ENCODE peak calls at places on chromosomes 2 and 18, in eight cellular contexts. One of them, this sample, is unnamed.

GRCh38 chr2:58146707-58147106 is 94.4 kb downstream of the FANCL start:
- DNase-seq in iris pigment epithelial cell: peak
- DNase-seq in T-helper 17 cell: no peak
- DNase-seq in pancreas: no peak
- DNase-seq in left ventricle myocardium inferior: no peak
- DNase-seq in left kidney: no peak
- DNase-seq in SW480: peak
- DNase-seq in choroid plexus epithelial cell: peak
- DNase-seq in this sample: no peak

GRCh38 chr2:233838251-233838650 is 16.1 kb downstream of the HJURP start:
- DNase-seq in T-helper 17 cell: no peak
- DNase-seq in left kidney: no peak
- DNase-seq in choroid plexus epithelial cell: no peak
- DNase-seq in SW480: no peak
- DNase-seq in left ventricle myocardium inferior: no peak
- DNase-seq in iris pigment epithelial cell: no peak
- DNase-seq in pancreas: no peak
- DNase-seq in this sample: no peak

GRCh38 chr2:202278036-202278760 is 12.6 kb downstream of the NOP58 start:
- DNase-seq in SW480: no peak
- DNase-seq in pancreas: no peak
- DNase-seq in left ventricle myocardium inferior: no peak
- DNase-seq in choroid plexus epithelial cell: peak
- DNase-seq in iris pigment epithelial cell: peak
- DNase-seq in left kidney: no peak
- DNase-seq in T-helper 17 cell: no peak
- DNase-seq in this sample: no peak

GRCh38 chr2:216257089-216257488 is 115.2 kb downstream of the MARCHF4 start:
- DNase-seq in left kidney: no peak
- DNase-seq in iris pigment epithelial cell: peak
- DNase-seq in SW480: no peak
- DNase-seq in choroid plexus epithelial cell: no peak
- DNase-seq in left ventricle myocardium inferior: no peak
- DNase-seq in pancreas: no peak
- DNase-seq in T-helper 17 cell: no peak
- DNase-seq in this sample: no peak

GRCh38 chr2:44970846-44971450 is 29.4 kb downstream of the SIX3 start:
- DNase-seq in T-helper 17 cell: no peak
- DNase-seq in SW480: no peak
- DNase-seq in left ventricle myocardium inferior: no peak
- DNase-seq in iris pigment epithelial cell: no peak
- DNase-seq in choroid plexus epithelial cell: no peak
- DNase-seq in left kidney: no peak
- DNase-seq in pancreas: no peak
- DNase-seq in this sample: no peak

GRCh38 chr2:101725515-101726192 is 28.1 kb downstream of the MAP4K4 start:
- DNase-seq in pancreas: no peak
- DNase-seq in choroid plexus epithelial cell: no peak
- DNase-seq in T-helper 17 cell: no peak
- DNase-seq in iris pigment epithelial cell: no peak
- DNase-seq in left ventricle myocardium inferior: no peak
- DNase-seq in SW480: no peak
- DNase-seq in left kidney: peak
- DNase-seq in this sample: peak

GRCh38 chr2:217932661-217933325 is 70.0 kb downstream of the TNS1 start:
- DNase-seq in T-helper 17 cell: no peak
- DNase-seq in iris pigment epithelial cell: no peak
- DNase-seq in choroid plexus epithelial cell: no peak
- DNase-seq in SW480: no peak
- DNase-seq in left kidney: peak
- DNase-seq in left ventricle myocardium inferior: peak
- DNase-seq in pancreas: no peak
- DNase-seq in this sample: peak

GRCh38 chr2:234249873-234250272 is 199.4 kb downstream of the SPP2 start:
- DNase-seq in choroid plexus epithelial cell: peak
- DNase-seq in left ventricle myocardium inferior: no peak
- DNase-seq in pancreas: no peak
- DNase-seq in iris pigment epithelial cell: peak
- DNase-seq in SW480: peak
- DNase-seq in T-helper 17 cell: no peak
- DNase-seq in left kidney: no peak
- DNase-seq in this sample: no peak

GRCh38 chr2:230828272-230828961 is 36.3 kb upstream of the ITM2C start:
- DNase-seq in pancreas: no peak
- DNase-seq in left kidney: peak
- DNase-seq in choroid plexus epithelial cell: no peak
- DNase-seq in iris pigment epithelial cell: no peak
- DNase-seq in T-helper 17 cell: no peak
- DNase-seq in SW480: no peak
- DNase-seq in left ventricle myocardium inferior: peak
- DNase-seq in this sample: peak

GRCh38 chr2:180907731-180908130 is 72.7 kb upstream of the UBE2E3 start:
- DNase-seq in T-helper 17 cell: no peak
- DNase-seq in pancreas: no peak
- DNase-seq in iris pigment epithelial cell: peak
- DNase-seq in left kidney: no peak
- DNase-seq in choroid plexus epithelial cell: peak
- DNase-seq in SW480: peak
- DNase-seq in left ventricle myocardium inferior: no peak
- DNase-seq in this sample: no peak

GRCh38 chr2:28438532-28439063 is 45.9 kb downstream of the FOSL2 start:
- DNase-seq in left kidney: peak
- DNase-seq in left ventricle myocardium inferior: no peak
- DNase-seq in pancreas: no peak
- DNase-seq in SW480: no peak
- DNase-seq in iris pigment epithelial cell: no peak
- DNase-seq in choroid plexus epithelial cell: no peak
- DNase-seq in T-helper 17 cell: no peak
- DNase-seq in this sample: no peak

GRCh38 chr18:38576349-38576748 is 1010.8 kb upstream of the CELF4 start:
- DNase-seq in iris pigment epithelial cell: no peak
- DNase-seq in pancreas: no peak
- DNase-seq in left ventricle myocardium inferior: no peak
- DNase-seq in T-helper 17 cell: no peak
- DNase-seq in SW480: no peak
- DNase-seq in choroid plexus epithelial cell: no peak
- DNase-seq in left kidney: no peak
- DNase-seq in this sample: no peak

GRCh38 chr2:196131384-196131861 is 40.0 kb downstream of the STK17B start:
- DNase-seq in choroid plexus epithelial cell: peak
- DNase-seq in iris pigment epithelial cell: peak
- DNase-seq in T-helper 17 cell: peak
- DNase-seq in pancreas: no peak
- DNase-seq in left ventricle myocardium inferior: no peak
- DNase-seq in SW480: no peak
- DNase-seq in left kidney: no peak
- DNase-seq in this sample: no peak

GRCh38 chr2:191935247-191935646 is 88.4 kb upstream of the CAVIN2 start:
- DNase-seq in choroid plexus epithelial cell: peak
- DNase-seq in T-helper 17 cell: no peak
- DNase-seq in SW480: no peak
- DNase-seq in pancreas: no peak
- DNase-seq in left kidney: peak
- DNase-seq in left ventricle myocardium inferior: no peak
- DNase-seq in iris pigment epithelial cell: no peak
- DNase-seq in this sample: no peak

This sample was measured in left ventricle myocardium superior.